ENCODE peak calls at places on chromosomes 3 and 15, in six cellular contexts. I is Peyer's patch, M is adrenal gland, X is HCT116, A is IMR-90, U is heart left ventricle. H is an unnamed sample.

GRCh38 chr3:97914390-97914789 is 57.8 kb downstream of the RIOX2 start:
- DNase-seq in X (peak), A (peak), I (no peak), U (no peak), M (no peak), H (no peak)

GRCh38 chr3:52351762-52352055 is 35.6 kb downstream of the DNAH1 start:
- DNase-seq in X (no peak), M (no peak), U (peak), A (no peak), I (no peak), H (no peak)

GRCh38 chr3:189720746-189721426 is 89.7 kb downstream of the TP63 start:
- DNase-seq in X (no peak), I (no peak), M (no peak), U (no peak), A (no peak), H (no peak)

GRCh38 chr15:57138260-57138895 is 219.9 kb downstream of the TCF12 start:
- DNase-seq in U (no peak), M (no peak), X (peak), I (peak), A (peak), H (peak)

GRCh38 chr15:30990036-30990435 is 1.4 kb downstream of the MTMR10 start:
- DNase-seq in A (no peak), M (no peak), X (no peak), I (no peak), U (no peak), H (no peak)

GRCh38 chr3:172171396-172172075 is 132.2 kb downstream of the FNDC3B start:
- DNase-seq in X (no peak), A (no peak), I (no peak), M (no peak), U (no peak), H (no peak)

GRCh38 chr15:68511073-68511991 is 67.5 kb upstream of the CORO2B start:
- DNase-seq in X (no peak), I (no peak), A (peak), U (no peak), M (no peak), H (no peak)

GRCh38 chr3:13494463-13495350 is 14.6 kb downstream of the HDAC11 start:
- DNase-seq in I (no peak), M (no peak), U (peak), A (peak), X (no peak), H (no peak)

GRCh38 chr3:126137490-126138130 is 42.8 kb downstream of the ALDH1L1 start:
- DNase-seq in U (no peak), M (peak), I (peak), X (no peak), A (no peak), H (no peak)

GRCh38 chr15:27885226-27885625 is 213.9 kb downstream of the OCA2 start:
- DNase-seq in U (no peak), I (no peak), M (no peak), X (no peak), A (no peak), H (no peak)

GRCh38 chr15:52093167-52093538 is 19.4 kb downstream of the BCL2L10 start:
- DNase-seq in M (no peak), X (no peak), A (no peak), U (no peak), I (no peak), H (no peak)

GRCh38 chr3:139555249-139555648 is 15.7 kb upstream of the RBP1 start:
- DNase-seq in I (no peak), M (no peak), A (peak), U (no peak), X (no peak), H (no peak)

GRCh38 chr3:126128504-126129407 is 44.8 kb upstream of the SLC41A3 start:
- DNase-seq in U (peak), M (peak), A (no peak), I (peak), X (no peak), H (no peak)

GRCh38 chr15:90002428-90002844 is 1.3 kb downstream of the ZNF710 start:
- DNase-seq in U (peak), X (no peak), A (peak), M (peak), I (peak), H (peak)

GRCh38 chr3:77348244-77348855 is 308.5 kb downstream of the ROBO2 start:
- DNase-seq in U (no peak), A (peak), X (no peak), M (peak), I (no peak), H (no peak)

GRCh38 chr3:126649556-126650092 is 5.3 kb downstream of the TXNRD3 start:
- DNase-seq in U (no peak), M (no peak), A (peak), I (no peak), X (no peak), H (no peak)

GRCh38 chr3:161171639-161172552 is 49.2 kb upstream of the NMD3 start:
- DNase-seq in X (peak), M (peak), U (no peak), I (no peak), A (no peak), H (peak)

GRCh38 chr15:31487811-31488436 is 161.3 kb downstream of the KLF13 start:
- DNase-seq in X (no peak), I (peak), M (no peak), U (no peak), A (peak), H (no peak)

DNA sequence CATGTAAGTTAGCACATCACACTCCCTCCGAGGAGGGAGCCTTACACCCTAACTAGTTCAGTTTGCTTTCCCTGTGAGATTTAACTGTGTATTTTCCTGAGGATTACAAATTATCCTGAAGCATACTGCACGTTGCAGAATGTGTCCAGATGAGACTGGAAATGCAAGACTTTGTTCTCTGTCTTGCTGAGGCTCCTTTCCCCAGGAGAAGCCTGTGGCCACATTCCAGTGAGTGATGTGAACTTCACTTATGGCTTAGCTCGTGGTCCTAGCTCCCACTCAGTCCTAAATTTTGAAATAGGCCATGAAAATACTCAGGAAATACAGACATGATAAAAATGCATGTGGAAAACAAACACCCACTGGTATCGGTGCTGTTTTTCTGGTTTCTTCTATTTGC is 23.7 kb downstream of the PDZRN3 start:
- DNase-seq in I (no peak), M (no peak), A (peak), U (no peak), X (no peak), H (no peak)
- H3K4me3 ChIP-seq in I (no peak), M (no peak), A (no peak), U (no peak), X (no peak), H (no peak)

GRCh38 chr3:57227930-57228733 is 603 bp downstream of the APPL1 start:
- DNase-seq in I (peak), M (peak), U (peak), A (peak), X (no peak), H (peak)

GRCh38 chr3:57226156-57226555 is 1.4 kb upstream of the APPL1 start:
- DNase-seq in U (no peak), A (no peak), I (no peak), X (no peak), M (no peak), H (no peak)

GRCh38 chr3:57228734-57229505 is 1.4 kb downstream of the APPL1 start:
- DNase-seq in M (no peak), X (no peak), U (no peak), A (peak), I (no peak), H (no peak)

GRCh38 chr3:57224856-57225255 is 2.7 kb upstream of the APPL1 start:
- DNase-seq in X (no peak), M (no peak), A (peak), U (no peak), I (no peak), H (no peak)

GRCh38 chr3:57227204-57227929 is at the start of gene APPL1:
- DNase-seq in I (peak), U (peak), A (peak), M (peak), X (peak), H (peak)
- TF ChIP-seq POLR2A in I (peak), U (peak), A (peak), M (peak), X (peak), H (no peak)

GRCh38 chr3:42052132-42052866 is 38.9 kb upstream of the TRAK1 start:
- DNase-seq in A (peak), I (no peak), M (peak), X (no peak), U (no peak), H (no peak)
- H3K4me3 ChIP-seq in A (no peak), I (no peak), M (no peak), X (no peak), U (no peak), H (no peak)

GRCh38 chr3:9915252-9916141 is 1.4 kb upstream of the IL17RC start:
- DNase-seq in X (no peak), U (peak), I (peak), A (peak), M (peak), H (peak)
- TF ChIP-seq POLR2A in X (no peak), U (no peak), I (peak), A (no peak), M (peak), H (no peak)

H was measured in thyroid gland.